ENCODE peak calls at places on chromosomes 1 and 21, in eight cellular contexts. One of them, this sample, is unnamed.

GRCh38 chr1:15451014-15451722 is 5.4 kb upstream of the CELA2A start:
- DNase-seq in breast epithelium: no peak
- DNase-seq in aorta: no peak
- DNase-seq in RWPE1: no peak
- DNase-seq in K562: no peak
- DNase-seq in H1: no peak
- DNase-seq in CD8-positive, alpha-beta memory T cell: no peak
- DNase-seq in stomach: no peak
- DNase-seq in this sample: no peak

GRCh38 chr1:21703318-21703963 is 34.3 kb upstream of the RAP1GAP start:
- DNase-seq in breast epithelium: no peak
- DNase-seq in aorta: no peak
- DNase-seq in RWPE1: peak; percentile 18
- DNase-seq in K562: peak; percentile 47
- DNase-seq in H1: no peak
- DNase-seq in CD8-positive, alpha-beta memory T cell: no peak
- DNase-seq in stomach: no peak
- DNase-seq in this sample: peak; percentile 65

GRCh38 chr1:53112861-53113260 is 29.6 kb downstream of the SLC1A7 start:
- DNase-seq in breast epithelium: no peak
- DNase-seq in aorta: no peak
- DNase-seq in RWPE1: no peak
- DNase-seq in K562: no peak
- DNase-seq in H1: no peak
- DNase-seq in CD8-positive, alpha-beta memory T cell: no peak
- DNase-seq in stomach: no peak
- DNase-seq in this sample: no peak

GRCh38 chr1:156709743-156710489 is 4.5 kb upstream of the CRABP2 start:
- DNase-seq in breast epithelium: peak; percentile 80
- DNase-seq in aorta: peak; percentile 92
- DNase-seq in RWPE1: peak; percentile 91
- DNase-seq in K562: no peak
- DNase-seq in H1: no peak
- DNase-seq in CD8-positive, alpha-beta memory T cell: no peak
- DNase-seq in stomach: peak; percentile 81
- DNase-seq in this sample: no peak

GRCh38 chr1:197314672-197315071 is 46.6 kb downstream of the CRB1 start:
- DNase-seq in breast epithelium: no peak
- DNase-seq in aorta: no peak
- DNase-seq in RWPE1: no peak
- DNase-seq in K562: no peak
- DNase-seq in H1: no peak
- DNase-seq in CD8-positive, alpha-beta memory T cell: no peak
- DNase-seq in stomach: no peak
- DNase-seq in this sample: no peak

GRCh38 chr21:46218906-46219590 is 9.5 kb downstream of the LSS start:
- DNase-seq in breast epithelium: no peak
- DNase-seq in aorta: peak; percentile 55
- DNase-seq in RWPE1: no peak
- DNase-seq in K562: no peak
- DNase-seq in H1: no peak
- DNase-seq in CD8-positive, alpha-beta memory T cell: no peak
- DNase-seq in stomach: no peak
- DNase-seq in this sample: no peak

GRCh38 chr1:62429581-62429980 is 7.3 kb upstream of the USP1 start:
- DNase-seq in breast epithelium: no peak
- DNase-seq in aorta: no peak
- DNase-seq in RWPE1: no peak
- DNase-seq in K562: no peak
- DNase-seq in H1: no peak
- DNase-seq in CD8-positive, alpha-beta memory T cell: no peak
- DNase-seq in stomach: no peak
- DNase-seq in this sample: no peak

GRCh38 chr1:220990417-220991337 is 111.4 kb downstream of the HLX start:
- DNase-seq in breast epithelium: no peak
- DNase-seq in aorta: no peak
- DNase-seq in RWPE1: peak; percentile 26
- DNase-seq in K562: peak; percentile 31
- DNase-seq in H1: no peak
- DNase-seq in CD8-positive, alpha-beta memory T cell: no peak
- DNase-seq in stomach: no peak
- DNase-seq in this sample: no peak

GRCh38 chr1:201751872-201752271 is 77.1 kb upstream of the IPO9 start:
- DNase-seq in breast epithelium: no peak
- DNase-seq in aorta: no peak
- DNase-seq in RWPE1: no peak
- DNase-seq in K562: no peak
- DNase-seq in H1: no peak
- DNase-seq in CD8-positive, alpha-beta memory T cell: no peak
- DNase-seq in stomach: no peak
- DNase-seq in this sample: no peak

GRCh38 chr1:183353597-183353996 is 64.6 kb downstream of the NMNAT2 start:
- DNase-seq in breast epithelium: no peak
- DNase-seq in aorta: no peak
- DNase-seq in RWPE1: no peak
- DNase-seq in K562: no peak
- DNase-seq in H1: no peak
- DNase-seq in CD8-positive, alpha-beta memory T cell: no peak
- DNase-seq in stomach: no peak
- DNase-seq in this sample: no peak

GRCh38 chr1:159008744-159009188 is 941 bp upstream of the IFI16 start:
- DNase-seq in breast epithelium: no peak
- DNase-seq in aorta: no peak
- DNase-seq in RWPE1: no peak
- DNase-seq in K562: no peak
- DNase-seq in H1: no peak
- DNase-seq in CD8-positive, alpha-beta memory T cell: peak; percentile 47
- DNase-seq in stomach: no peak
- DNase-seq in this sample: peak; percentile 92

GRCh38 chr1:196531737-196532514 is 76.3 kb downstream of the KCNT2 start:
- DNase-seq in breast epithelium: no peak
- DNase-seq in aorta: no peak
- DNase-seq in RWPE1: no peak
- DNase-seq in K562: no peak
- DNase-seq in H1: no peak
- DNase-seq in CD8-positive, alpha-beta memory T cell: no peak
- DNase-seq in stomach: no peak
- DNase-seq in this sample: no peak

GRCh38 chr1:182193908-182194550 is 132.5 kb upstream of the ZNF648 start:
- DNase-seq in breast epithelium: no peak
- DNase-seq in aorta: no peak
- DNase-seq in RWPE1: no peak
- DNase-seq in K562: no peak
- DNase-seq in H1: no peak
- DNase-seq in CD8-positive, alpha-beta memory T cell: no peak
- DNase-seq in stomach: no peak
- DNase-seq in this sample: no peak

GRCh38 chr1:227893696-227894305 is 53.9 kb downstream of the WNT9A start:
- DNase-seq in breast epithelium: peak; percentile 17
- DNase-seq in aorta: peak; percentile 33
- DNase-seq in RWPE1: no peak
- DNase-seq in K562: no peak
- DNase-seq in H1: peak; percentile 33
- DNase-seq in CD8-positive, alpha-beta memory T cell: no peak
- DNase-seq in stomach: no peak
- DNase-seq in this sample: no peak

GRCh38 chr1:26855636-26856035 is 7.3 kb upstream of the SFN start:
- DNase-seq in breast epithelium: no peak
- DNase-seq in aorta: no peak
- DNase-seq in RWPE1: no peak
- DNase-seq in K562: no peak
- DNase-seq in H1: no peak
- DNase-seq in CD8-positive, alpha-beta memory T cell: no peak
- DNase-seq in stomach: no peak
- DNase-seq in this sample: no peak

GRCh38 chr1:205332015-205332791 is 10.7 kb upstream of the NUAK2 start:
- DNase-seq in breast epithelium: no peak
- DNase-seq in aorta: no peak
- DNase-seq in RWPE1: no peak
- DNase-seq in K562: no peak
- DNase-seq in H1: no peak
- DNase-seq in CD8-positive, alpha-beta memory T cell: no peak
- DNase-seq in stomach: no peak
- DNase-seq in this sample: no peak

GRCh38 chr21:45246535-45247320 is 41.0 kb downstream of the POFUT2 start:
- DNase-seq in breast epithelium: no peak
- DNase-seq in aorta: peak; percentile 47
- DNase-seq in RWPE1: no peak
- DNase-seq in K562: no peak
- DNase-seq in H1: peak; percentile 33
- DNase-seq in CD8-positive, alpha-beta memory T cell: no peak
- DNase-seq in stomach: no peak
- DNase-seq in this sample: no peak

GRCh38 chr1:213120386-213120785 is 69.3 kb downstream of the RPS6KC1 start:
- DNase-seq in breast epithelium: no peak
- DNase-seq in aorta: no peak
- DNase-seq in RWPE1: no peak
- DNase-seq in K562: no peak
- DNase-seq in H1: no peak
- DNase-seq in CD8-positive, alpha-beta memory T cell: no peak
- DNase-seq in stomach: no peak
- DNase-seq in this sample: no peak

GRCh38 chr1:58862728-58863385 is 79.0 kb upstream of the JUN start:
- DNase-seq in breast epithelium: no peak
- DNase-seq in aorta: no peak
- DNase-seq in RWPE1: no peak
- DNase-seq in K562: no peak
- DNase-seq in H1: no peak
- DNase-seq in CD8-positive, alpha-beta memory T cell: no peak
- DNase-seq in stomach: no peak
- DNase-seq in this sample: no peak

GRCh38 chr1:231683439-231684165 is 57.0 kb downstream of the DISC1 start:
- DNase-seq in breast epithelium: no peak
- DNase-seq in aorta: no peak
- DNase-seq in RWPE1: no peak
- DNase-seq in K562: no peak
- DNase-seq in H1: no peak
- DNase-seq in CD8-positive, alpha-beta memory T cell: no peak
- DNase-seq in stomach: no peak
- DNase-seq in this sample: no peak

GRCh38 chr1:64495878-64496277 is 25.9 kb downstream of the CACHD1 start:
- DNase-seq in breast epithelium: no peak
- DNase-seq in aorta: no peak
- DNase-seq in RWPE1: no peak
- DNase-seq in K562: no peak
- DNase-seq in H1: no peak
- DNase-seq in CD8-positive, alpha-beta memory T cell: no peak
- DNase-seq in stomach: peak; percentile 76
- DNase-seq in this sample: no peak

GRCh38 chr1:64494659-64495058 is 24.7 kb downstream of the CACHD1 start:
- DNase-seq in breast epithelium: no peak
- DNase-seq in aorta: no peak
- DNase-seq in RWPE1: no peak
- DNase-seq in K562: no peak
- DNase-seq in H1: no peak
- DNase-seq in CD8-positive, alpha-beta memory T cell: no peak
- DNase-seq in stomach: no peak
- DNase-seq in this sample: no peak

GRCh38 chr1:64499011-64499410 is 29.1 kb downstream of the CACHD1 start:
- DNase-seq in breast epithelium: no peak
- DNase-seq in aorta: no peak
- DNase-seq in RWPE1: no peak
- DNase-seq in K562: no peak
- DNase-seq in H1: no peak
- DNase-seq in CD8-positive, alpha-beta memory T cell: no peak
- DNase-seq in stomach: no peak
- DNase-seq in this sample: no peak

GRCh38 chr1:64499966-64500365 is 30.0 kb downstream of the CACHD1 start:
- DNase-seq in breast epithelium: no peak
- DNase-seq in aorta: no peak
- DNase-seq in RWPE1: peak; percentile 29
- DNase-seq in K562: peak; percentile 22
- DNase-seq in H1: no peak
- DNase-seq in CD8-positive, alpha-beta memory T cell: no peak
- DNase-seq in stomach: no peak
- DNase-seq in this sample: no peak

GRCh38 chr1:64497484-64497883 is 27.6 kb downstream of the CACHD1 start:
- DNase-seq in breast epithelium: no peak
- DNase-seq in aorta: no peak
- DNase-seq in RWPE1: no peak
- DNase-seq in K562: no peak
- DNase-seq in H1: no peak
- DNase-seq in CD8-positive, alpha-beta memory T cell: no peak
- DNase-seq in stomach: no peak
- DNase-seq in this sample: no peak
- H3K27ac ChIP-seq in breast epithelium: no peak overlapping the region
- H3K27ac ChIP-seq in aorta: no peak overlapping the region
- H3K27ac ChIP-seq in RWPE1: no peak overlapping the region
- H3K27ac ChIP-seq in K562: no peak overlapping the region
- H3K27ac ChIP-seq in H1: peak overlapping the region; percentile 74
- H3K27ac ChIP-seq in CD8-positive, alpha-beta memory T cell: no peak overlapping the region
- H3K27ac ChIP-seq in stomach: no peak overlapping the region
- H3K27ac ChIP-seq in this sample: no peak overlapping the region

GRCh38 chr1:162612606-162613400 is 19.5 kb upstream of the DDR2 start:
- DNase-seq in breast epithelium: no peak
- DNase-seq in aorta: no peak
- DNase-seq in RWPE1: no peak
- DNase-seq in K562: no peak
- DNase-seq in H1: no peak
- DNase-seq in CD8-positive, alpha-beta memory T cell: no peak
- DNase-seq in stomach: no peak
- DNase-seq in this sample: no peak
- H3K27ac ChIP-seq in breast epithelium: peak overlapping the region; percentile 43
- H3K27ac ChIP-seq in aorta: peak overlapping the region; percentile 89
- H3K27ac ChIP-seq in RWPE1: no peak overlapping the region
- H3K27ac ChIP-seq in K562: no peak overlapping the region
- H3K27ac ChIP-seq in H1: no peak overlapping the region
- H3K27ac ChIP-seq in CD8-positive, alpha-beta memory T cell: no peak overlapping the region
- H3K27ac ChIP-seq in stomach: peak overlapping the region; percentile 70
- H3K27ac ChIP-seq in this sample: no peak overlapping the region

DNA sequence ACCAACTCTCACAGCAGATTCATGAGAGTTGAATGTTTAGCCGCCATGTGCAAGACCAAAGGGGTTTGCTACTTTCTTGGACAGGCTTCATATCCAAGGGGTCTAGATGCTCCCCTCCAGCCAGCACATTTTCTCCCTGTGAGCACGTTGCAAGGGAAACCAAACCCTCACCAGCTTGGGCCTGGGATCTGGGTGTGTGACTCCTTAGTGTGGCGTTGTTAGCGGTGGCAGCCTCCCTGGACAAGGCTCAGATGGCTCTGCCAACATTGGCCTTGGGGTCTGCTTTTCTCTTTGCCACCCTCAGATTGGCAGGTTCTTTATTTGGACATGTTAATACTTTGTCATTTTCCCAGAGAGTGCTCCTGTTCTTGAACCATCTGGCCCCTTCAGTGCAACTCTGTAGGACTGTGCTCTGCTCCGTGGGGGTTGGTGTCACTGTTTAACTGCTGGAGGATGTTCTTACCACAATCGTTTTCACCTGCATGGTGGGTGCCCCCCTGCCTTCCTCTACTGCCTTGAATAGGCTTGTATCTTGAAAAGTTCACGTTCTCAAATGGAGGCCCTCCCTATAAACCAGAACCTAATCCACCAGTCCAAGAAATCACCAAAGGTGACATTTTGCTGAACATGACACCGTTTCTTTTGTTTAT is 13.4 kb downstream of the ABCG1 start:
- DNase-seq in breast epithelium: no peak
- DNase-seq in aorta: no peak
- DNase-seq in RWPE1: no peak
- DNase-seq in K562: no peak
- DNase-seq in H1: no peak
- DNase-seq in CD8-positive, alpha-beta memory T cell: no peak
- DNase-seq in stomach: no peak
- DNase-seq in this sample: peak; percentile 67
- H3K27ac ChIP-seq in breast epithelium: peak overlapping the region; percentile 88
- H3K27ac ChIP-seq in aorta: no peak overlapping the region
- H3K27ac ChIP-seq in RWPE1: peak overlapping the region; percentile 85
- H3K27ac ChIP-seq in K562: no peak overlapping the region
- H3K27ac ChIP-seq in H1: no peak overlapping the region
- H3K27ac ChIP-seq in CD8-positive, alpha-beta memory T cell: no peak overlapping the region
- H3K27ac ChIP-seq in stomach: peak overlapping the region; percentile 83
- H3K27ac ChIP-seq in this sample: peak overlapping the region; percentile 98

GRCh38 chr1:101653482-101653946 is 343.2 kb downstream of the OLFM3 start:
- DNase-seq in breast epithelium: no peak
- DNase-seq in aorta: no peak
- DNase-seq in RWPE1: no peak
- DNase-seq in K562: no peak
- DNase-seq in H1: peak; percentile 67
- DNase-seq in CD8-positive, alpha-beta memory T cell: no peak
- DNase-seq in stomach: no peak
- DNase-seq in this sample: no peak
- H3K27ac ChIP-seq in breast epithelium: no peak overlapping the region
- H3K27ac ChIP-seq in aorta: no peak overlapping the region
- H3K27ac ChIP-seq in RWPE1: no peak overlapping the region
- H3K27ac ChIP-seq in K562: no peak overlapping the region
- H3K27ac ChIP-seq in H1: peak overlapping the region; percentile 49
- H3K27ac ChIP-seq in CD8-positive, alpha-beta memory T cell: no peak overlapping the region
- H3K27ac ChIP-seq in stomach: no peak overlapping the region
- H3K27ac ChIP-seq in this sample: no peak overlapping the region